ENCODE peak calls at places on chromosomes 5 and 9, in nine cellular contexts. One of them, this sample, is unnamed.

GRCh38 chr5:36202521-36202961 is 39.2 kb downstream of the NADK2 start:
- DNase-seq in activated CD8-positive, alpha-beta memory T cell treated with anti-CD3 and anti-CD28 coated beads for 4 hours: no peak
- DNase-seq in stimulated activated CD8-positive, alpha-beta memory T cell treated with anti-CD3 and anti-CD28 coated beads, Interleukin-15, amount 100 ng/mL, for 24 hours: no peak
- DNase-seq in NCI-H1694: no peak
- DNase-seq in GM03348: peak
- DNase-seq in GM23248: peak
- DNase-seq in activated naive CD4-positive, alpha-beta T cell: no peak
- DNase-seq in midbrain: no peak
- DNase-seq in CD4-positive, CD25-positive, alpha-beta regulatory T cell: no peak
- DNase-seq in this sample: no peak

GRCh38 chr5:36691993-36692392 is 85.6 kb downstream of the SLC1A3 start:
- DNase-seq in activated CD8-positive, alpha-beta memory T cell treated with anti-CD3 and anti-CD28 coated beads for 4 hours: no peak
- DNase-seq in stimulated activated CD8-positive, alpha-beta memory T cell treated with anti-CD3 and anti-CD28 coated beads, Interleukin-15, amount 100 ng/mL, for 24 hours: no peak
- DNase-seq in NCI-H1694: no peak
- DNase-seq in GM03348: peak
- DNase-seq in GM23248: peak
- DNase-seq in activated naive CD4-positive, alpha-beta T cell: no peak
- DNase-seq in midbrain: peak
- DNase-seq in CD4-positive, CD25-positive, alpha-beta regulatory T cell: no peak
- DNase-seq in this sample: no peak

GRCh38 chr9:5549671-5550650 is 39.6 kb downstream of the PDCD1LG2 start:
- DNase-seq in activated CD8-positive, alpha-beta memory T cell treated with anti-CD3 and anti-CD28 coated beads for 4 hours: no peak
- DNase-seq in stimulated activated CD8-positive, alpha-beta memory T cell treated with anti-CD3 and anti-CD28 coated beads, Interleukin-15, amount 100 ng/mL, for 24 hours: no peak
- DNase-seq in NCI-H1694: no peak
- DNase-seq in GM03348: peak
- DNase-seq in GM23248: peak
- DNase-seq in activated naive CD4-positive, alpha-beta T cell: no peak
- DNase-seq in midbrain: no peak
- DNase-seq in CD4-positive, CD25-positive, alpha-beta regulatory T cell: no peak
- DNase-seq in this sample: no peak

GRCh38 chr5:79069488-79070001 is at the start of the genes BHMT2 and DMGDH:
- DNase-seq in activated CD8-positive, alpha-beta memory T cell treated with anti-CD3 and anti-CD28 coated beads for 4 hours: no peak
- DNase-seq in stimulated activated CD8-positive, alpha-beta memory T cell treated with anti-CD3 and anti-CD28 coated beads, Interleukin-15, amount 100 ng/mL, for 24 hours: no peak
- DNase-seq in NCI-H1694: no peak
- DNase-seq in GM03348: peak
- DNase-seq in GM23248: peak
- DNase-seq in activated naive CD4-positive, alpha-beta T cell: no peak
- DNase-seq in midbrain: peak
- DNase-seq in CD4-positive, CD25-positive, alpha-beta regulatory T cell: no peak
- DNase-seq in this sample: no peak

GRCh38 chr9:94085062-94085639 is 887 bp downstream of the PTPDC1 start:
- DNase-seq in activated CD8-positive, alpha-beta memory T cell treated with anti-CD3 and anti-CD28 coated beads for 4 hours: no peak
- DNase-seq in stimulated activated CD8-positive, alpha-beta memory T cell treated with anti-CD3 and anti-CD28 coated beads, Interleukin-15, amount 100 ng/mL, for 24 hours: no peak
- DNase-seq in NCI-H1694: no peak
- DNase-seq in GM03348: peak
- DNase-seq in GM23248: peak
- DNase-seq in activated naive CD4-positive, alpha-beta T cell: no peak
- DNase-seq in midbrain: no peak
- DNase-seq in CD4-positive, CD25-positive, alpha-beta regulatory T cell: no peak
- DNase-seq in this sample: no peak

GRCh38 chr5:52491071-52491828 is 296.5 kb upstream of the ITGA1 start:
- DNase-seq in activated CD8-positive, alpha-beta memory T cell treated with anti-CD3 and anti-CD28 coated beads for 4 hours: no peak
- DNase-seq in stimulated activated CD8-positive, alpha-beta memory T cell treated with anti-CD3 and anti-CD28 coated beads, Interleukin-15, amount 100 ng/mL, for 24 hours: no peak
- DNase-seq in NCI-H1694: peak
- DNase-seq in GM03348: no peak
- DNase-seq in GM23248: no peak
- DNase-seq in activated naive CD4-positive, alpha-beta T cell: no peak
- DNase-seq in midbrain: no peak
- DNase-seq in CD4-positive, CD25-positive, alpha-beta regulatory T cell: no peak
- DNase-seq in this sample: no peak

GRCh38 chr9:20290287-20290686 is 332.0 kb downstream of the MLLT3 start:
- DNase-seq in activated CD8-positive, alpha-beta memory T cell treated with anti-CD3 and anti-CD28 coated beads for 4 hours: no peak
- DNase-seq in stimulated activated CD8-positive, alpha-beta memory T cell treated with anti-CD3 and anti-CD28 coated beads, Interleukin-15, amount 100 ng/mL, for 24 hours: no peak
- DNase-seq in NCI-H1694: no peak
- DNase-seq in GM03348: no peak
- DNase-seq in GM23248: no peak
- DNase-seq in activated naive CD4-positive, alpha-beta T cell: no peak
- DNase-seq in midbrain: no peak
- DNase-seq in CD4-positive, CD25-positive, alpha-beta regulatory T cell: no peak
- DNase-seq in this sample: no peak

GRCh38 chr5:34586117-34586885 is 69.8 kb upstream of the RAI14 start:
- DNase-seq in activated CD8-positive, alpha-beta memory T cell treated with anti-CD3 and anti-CD28 coated beads for 4 hours: no peak
- DNase-seq in stimulated activated CD8-positive, alpha-beta memory T cell treated with anti-CD3 and anti-CD28 coated beads, Interleukin-15, amount 100 ng/mL, for 24 hours: no peak
- DNase-seq in NCI-H1694: no peak
- DNase-seq in GM03348: peak
- DNase-seq in GM23248: peak
- DNase-seq in activated naive CD4-positive, alpha-beta T cell: no peak
- DNase-seq in midbrain: no peak
- DNase-seq in CD4-positive, CD25-positive, alpha-beta regulatory T cell: no peak
- DNase-seq in this sample: no peak

GRCh38 chr5:152607393-152608165 is 202.5 kb upstream of the NMUR2 start:
- DNase-seq in activated CD8-positive, alpha-beta memory T cell treated with anti-CD3 and anti-CD28 coated beads for 4 hours: no peak
- DNase-seq in stimulated activated CD8-positive, alpha-beta memory T cell treated with anti-CD3 and anti-CD28 coated beads, Interleukin-15, amount 100 ng/mL, for 24 hours: no peak
- DNase-seq in NCI-H1694: no peak
- DNase-seq in GM03348: no peak
- DNase-seq in GM23248: no peak
- DNase-seq in activated naive CD4-positive, alpha-beta T cell: no peak
- DNase-seq in midbrain: peak
- DNase-seq in CD4-positive, CD25-positive, alpha-beta regulatory T cell: no peak
- DNase-seq in this sample: no peak

GRCh38 chr5:145924849-145925248 is 11.5 kb upstream of the SH3RF2 start:
- DNase-seq in activated CD8-positive, alpha-beta memory T cell treated with anti-CD3 and anti-CD28 coated beads for 4 hours: no peak
- DNase-seq in stimulated activated CD8-positive, alpha-beta memory T cell treated with anti-CD3 and anti-CD28 coated beads, Interleukin-15, amount 100 ng/mL, for 24 hours: no peak
- DNase-seq in NCI-H1694: no peak
- DNase-seq in GM03348: no peak
- DNase-seq in GM23248: peak
- DNase-seq in activated naive CD4-positive, alpha-beta T cell: no peak
- DNase-seq in midbrain: no peak
- DNase-seq in CD4-positive, CD25-positive, alpha-beta regulatory T cell: no peak
- DNase-seq in this sample: no peak

GRCh38 chr9:131691969-131692611 is 47.8 kb downstream of the RAPGEF1 start:
- DNase-seq in activated CD8-positive, alpha-beta memory T cell treated with anti-CD3 and anti-CD28 coated beads for 4 hours: no peak
- DNase-seq in stimulated activated CD8-positive, alpha-beta memory T cell treated with anti-CD3 and anti-CD28 coated beads, Interleukin-15, amount 100 ng/mL, for 24 hours: no peak
- DNase-seq in NCI-H1694: no peak
- DNase-seq in GM03348: no peak
- DNase-seq in GM23248: no peak
- DNase-seq in activated naive CD4-positive, alpha-beta T cell: no peak
- DNase-seq in midbrain: no peak
- DNase-seq in CD4-positive, CD25-positive, alpha-beta regulatory T cell: no peak
- DNase-seq in this sample: no peak

GRCh38 chr5:180689071-180689694 is 39.8 kb upstream of the FLT4 start:
- DNase-seq in activated CD8-positive, alpha-beta memory T cell treated with anti-CD3 and anti-CD28 coated beads for 4 hours: peak
- DNase-seq in stimulated activated CD8-positive, alpha-beta memory T cell treated with anti-CD3 and anti-CD28 coated beads, Interleukin-15, amount 100 ng/mL, for 24 hours: no peak
- DNase-seq in NCI-H1694: no peak
- DNase-seq in GM03348: no peak
- DNase-seq in GM23248: no peak
- DNase-seq in activated naive CD4-positive, alpha-beta T cell: peak
- DNase-seq in midbrain: no peak
- DNase-seq in CD4-positive, CD25-positive, alpha-beta regulatory T cell: peak
- DNase-seq in this sample: no peak

GRCh38 chr5:35369965-35370790 is 139.9 kb upstream of the PRLR start:
- DNase-seq in activated CD8-positive, alpha-beta memory T cell treated with anti-CD3 and anti-CD28 coated beads for 4 hours: no peak
- DNase-seq in stimulated activated CD8-positive, alpha-beta memory T cell treated with anti-CD3 and anti-CD28 coated beads, Interleukin-15, amount 100 ng/mL, for 24 hours: no peak
- DNase-seq in NCI-H1694: no peak
- DNase-seq in GM03348: no peak
- DNase-seq in GM23248: no peak
- DNase-seq in activated naive CD4-positive, alpha-beta T cell: no peak
- DNase-seq in midbrain: no peak
- DNase-seq in CD4-positive, CD25-positive, alpha-beta regulatory T cell: no peak
- DNase-seq in this sample: no peak

GRCh38 chr5:169627551-169627950 is 9.5 kb upstream of the DOCK2 start:
- DNase-seq in activated CD8-positive, alpha-beta memory T cell treated with anti-CD3 and anti-CD28 coated beads for 4 hours: no peak
- DNase-seq in stimulated activated CD8-positive, alpha-beta memory T cell treated with anti-CD3 and anti-CD28 coated beads, Interleukin-15, amount 100 ng/mL, for 24 hours: no peak
- DNase-seq in NCI-H1694: no peak
- DNase-seq in GM03348: no peak
- DNase-seq in GM23248: peak
- DNase-seq in activated naive CD4-positive, alpha-beta T cell: no peak
- DNase-seq in midbrain: no peak
- DNase-seq in CD4-positive, CD25-positive, alpha-beta regulatory T cell: no peak
- DNase-seq in this sample: no peak

GRCh38 chr5:100731768-100732167 is 171.3 kb downstream of the ST8SIA4 start:
- DNase-seq in activated CD8-positive, alpha-beta memory T cell treated with anti-CD3 and anti-CD28 coated beads for 4 hours: no peak
- DNase-seq in stimulated activated CD8-positive, alpha-beta memory T cell treated with anti-CD3 and anti-CD28 coated beads, Interleukin-15, amount 100 ng/mL, for 24 hours: no peak
- DNase-seq in NCI-H1694: no peak
- DNase-seq in GM03348: no peak
- DNase-seq in GM23248: no peak
- DNase-seq in activated naive CD4-positive, alpha-beta T cell: no peak
- DNase-seq in midbrain: no peak
- DNase-seq in CD4-positive, CD25-positive, alpha-beta regulatory T cell: peak
- DNase-seq in this sample: no peak

GRCh38 chr9:137383453-137384115 is 39.4 kb downstream of the EXD3 start:
- DNase-seq in activated CD8-positive, alpha-beta memory T cell treated with anti-CD3 and anti-CD28 coated beads for 4 hours: no peak
- DNase-seq in stimulated activated CD8-positive, alpha-beta memory T cell treated with anti-CD3 and anti-CD28 coated beads, Interleukin-15, amount 100 ng/mL, for 24 hours: no peak
- DNase-seq in NCI-H1694: no peak
- DNase-seq in GM03348: no peak
- DNase-seq in GM23248: no peak
- DNase-seq in activated naive CD4-positive, alpha-beta T cell: no peak
- DNase-seq in midbrain: no peak
- DNase-seq in CD4-positive, CD25-positive, alpha-beta regulatory T cell: no peak
- DNase-seq in this sample: no peak

GRCh38 chr9:128882677-128883590 is 1.0 kb downstream of the LRRC8A start:
- DNase-seq in activated CD8-positive, alpha-beta memory T cell treated with anti-CD3 and anti-CD28 coated beads for 4 hours: no peak
- DNase-seq in stimulated activated CD8-positive, alpha-beta memory T cell treated with anti-CD3 and anti-CD28 coated beads, Interleukin-15, amount 100 ng/mL, for 24 hours: no peak
- DNase-seq in NCI-H1694: no peak
- DNase-seq in GM03348: peak
- DNase-seq in GM23248: peak
- DNase-seq in activated naive CD4-positive, alpha-beta T cell: no peak
- DNase-seq in midbrain: no peak
- DNase-seq in CD4-positive, CD25-positive, alpha-beta regulatory T cell: no peak
- DNase-seq in this sample: no peak

GRCh38 chr9:26870292-26870691 is 22.3 kb downstream of the CAAP1 start:
- DNase-seq in activated CD8-positive, alpha-beta memory T cell treated with anti-CD3 and anti-CD28 coated beads for 4 hours: no peak
- DNase-seq in stimulated activated CD8-positive, alpha-beta memory T cell treated with anti-CD3 and anti-CD28 coated beads, Interleukin-15, amount 100 ng/mL, for 24 hours: no peak
- DNase-seq in NCI-H1694: no peak
- DNase-seq in GM03348: no peak
- DNase-seq in GM23248: peak
- DNase-seq in activated naive CD4-positive, alpha-beta T cell: no peak
- DNase-seq in midbrain: no peak
- DNase-seq in CD4-positive, CD25-positive, alpha-beta regulatory T cell: no peak
- DNase-seq in this sample: no peak

GRCh38 chr9:111008148-111009075 is 29.9 kb downstream of the LPAR1 start:
- DNase-seq in activated CD8-positive, alpha-beta memory T cell treated with anti-CD3 and anti-CD28 coated beads for 4 hours: no peak
- DNase-seq in stimulated activated CD8-positive, alpha-beta memory T cell treated with anti-CD3 and anti-CD28 coated beads, Interleukin-15, amount 100 ng/mL, for 24 hours: no peak
- DNase-seq in NCI-H1694: no peak
- DNase-seq in GM03348: no peak
- DNase-seq in GM23248: no peak
- DNase-seq in activated naive CD4-positive, alpha-beta T cell: no peak
- DNase-seq in midbrain: no peak
- DNase-seq in CD4-positive, CD25-positive, alpha-beta regulatory T cell: no peak
- DNase-seq in this sample: no peak